ENCODE peak calls at places on chromosomes 2 and 18, in five cellular contexts. D is stimulated activated CD4-positive, alpha-beta T cell treated with anti-CD3 and anti-CD28 coated beads, Interleukin-15, amount 100 ng/mL, for 24 hours; L is GM19239; H is nucleus accumbens; O is HFFc6. N is an unnamed sample.

GRCh38 chr2:137929504-137929886 is 34.8 kb upstream of the HNMT start:
- DNase-seq in D (no peak), L (no peak), H (no peak), O (no peak), N (no peak)

GRCh38 chr18:79583984-79584401 is 95.6 kb upstream of the CTDP1 start:
- DNase-seq in D (no peak), L (no peak), H (no peak), O (no peak), N (no peak)

GRCh38 chr2:75499534-75499933 is 61.2 kb downstream of the EVA1A start:
- DNase-seq in D (no peak), L (no peak), H (no peak), O (no peak), N (no peak)

GRCh38 chr2:164903214-164903613 is 52.1 kb downstream of the SLC38A11 start:
- DNase-seq in D (no peak), L (no peak), H (no peak), O (peak), N (no peak)

GRCh38 chr2:24819442-24820174 is 26.4 kb downstream of the CENPO start:
- DNase-seq in D (no peak), L (no peak), H (no peak), O (no peak), N (no peak)

GRCh38 chr2:170282851-170283250 is 104.9 kb downstream of the MYO3B start:
- DNase-seq in D (no peak), L (no peak), H (no peak), O (no peak), N (no peak)

GRCh38 chr2:190382851-190383250 is 25.3 kb upstream of the MFSD6 start:
- DNase-seq in D (peak), L (peak), H (no peak), O (peak), N (peak)

GRCh38 chr2:189178007-189178406 is 1.6 kb downstream of the COL5A2 start:
- DNase-seq in D (no peak), L (no peak), H (no peak), O (no peak), N (no peak)

GRCh38 chr2:160332318-160332717 is 132.2 kb upstream of the ITGB6 start:
- DNase-seq in D (peak), L (no peak), H (no peak), O (no peak), N (peak)

GRCh38 chr18:12256946-12257345 is 2.8 kb downstream of the CIDEA start:
- DNase-seq in D (no peak), L (no peak), H (peak), O (no peak), N (peak)

GRCh38 chr2:212831671-212832199 is 293.1 kb upstream of the ERBB4 start:
- DNase-seq in D (no peak), L (no peak), H (no peak), O (no peak), N (no peak)

GRCh38 chr2:187435756-187436155 is 12.3 kb downstream of the CALCRL start:
- DNase-seq in D (no peak), L (no peak), H (no peak), O (no peak), N (no peak)

GRCh38 chr2:206693399-206694137 is 24.6 kb downstream of the DYTN start:
- DNase-seq in D (peak), L (peak), H (no peak), O (peak), N (peak)

GRCh38 chr2:101204400-101205095 is 48.1 kb upstream of the CNOT11 start:
- DNase-seq in D (no peak), L (no peak), H (no peak), O (no peak), N (no peak)

GRCh38 chr2:172531309-172531708 is 24.6 kb upstream of the PDK1 start:
- DNase-seq in D (no peak), L (no peak), H (no peak), O (no peak), N (no peak)

GRCh38 chr2:62234755-62235655 is 39.1 kb downstream of the B3GNT2 start:
- DNase-seq in D (no peak), L (no peak), H (no peak), O (no peak), N (no peak)

GRCh38 chr18:32048507-32049091 is 30.0 kb downstream of the RNF125 start:
- DNase-seq in D (peak), L (no peak), H (no peak), O (no peak), N (no peak)

GRCh38 chr18:59429608-59430007 is 70.5 kb upstream of the LMAN1 start:
- DNase-seq in D (no peak), L (no peak), H (no peak), O (no peak), N (no peak)

GRCh38 chr18:11308499-11308898 is 159.1 kb upstream of the PIEZO2 start:
- DNase-seq in D (no peak), L (no peak), H (no peak), O (peak), N (peak)

GRCh38 chr2:444937-445884 is 157.3 kb upstream of the ALKAL2 start:
- DNase-seq in D (peak), L (no peak), H (no peak), O (no peak), N (no peak)

GRCh38 chr2:66069937-66070716 is 364.8 kb upstream of the MEIS1 start:
- DNase-seq in D (no peak), L (no peak), H (no peak), O (no peak), N (no peak)

GRCh38 chr2:236289766-236290462 is 25.7 kb upstream of the ASB18 start:
- DNase-seq in D (no peak), L (no peak), H (no peak), O (no peak), N (no peak)

GRCh38 chr2:38590053-38590452 is 12.7 kb downstream of the HNRNPLL start:
- DNase-seq in D (no peak), L (no peak), H (no peak), O (no peak), N (no peak)

GRCh38 chr2:186530314-186530713 is 44.3 kb downstream of the ZC3H15 start:
- DNase-seq in D (no peak), L (no peak), H (no peak), O (no peak), N (no peak)